ENCODE peak calls at places on chromosomes 3 and 15, in five cellular contexts. One of them, this sample, is unnamed.

GRCh38 chr15:72202801-72203506 is 5.4 kb upstream of the GRAMD2A start:
- DNase-seq in mesothelial cell of epicardium: no peak
- DNase-seq in upper lobe of right lung: no peak
- DNase-seq in lower leg skin: no peak
- DNase-seq in AG09319: no peak
- DNase-seq in this sample: no peak

GRCh38 chr3:197490098-197490497 is 65.7 kb downstream of the BDH1 start:
- DNase-seq in mesothelial cell of epicardium: no peak
- DNase-seq in lower leg skin: no peak
- DNase-seq in AG09319: no peak
- DNase-seq in upper lobe of right lung: no peak
- DNase-seq in this sample: peak

GRCh38 chr15:68347392-68347791 is 69.8 kb downstream of the FEM1B start:
- DNase-seq in mesothelial cell of epicardium: no peak
- DNase-seq in lower leg skin: no peak
- DNase-seq in AG09319: no peak
- DNase-seq in upper lobe of right lung: no peak
- DNase-seq in this sample: no peak

GRCh38 chr3:127448161-127448561 is 142.4 kb downstream of the TPRA1 start:
- DNase-seq in lower leg skin: no peak
- DNase-seq in mesothelial cell of epicardium: peak
- DNase-seq in AG09319: no peak
- DNase-seq in upper lobe of right lung: peak
- DNase-seq in this sample: no peak

GRCh38 chr3:160622263-160623045 is 54.5 kb upstream of the ARL14 start:
- DNase-seq in AG09319: no peak
- DNase-seq in mesothelial cell of epicardium: no peak
- DNase-seq in lower leg skin: no peak
- DNase-seq in upper lobe of right lung: no peak
- DNase-seq in this sample: no peak

GRCh38 chr15:58595516-58596238 is 153.8 kb downstream of the ADAM10 start:
- DNase-seq in upper lobe of right lung: no peak
- DNase-seq in AG09319: no peak
- DNase-seq in mesothelial cell of epicardium: no peak
- DNase-seq in lower leg skin: no peak
- DNase-seq in this sample: no peak

GRCh38 chr3:72907851-72908620 is 20.2 kb downstream of the GXYLT2 start:
- DNase-seq in lower leg skin: peak
- DNase-seq in upper lobe of right lung: no peak
- DNase-seq in mesothelial cell of epicardium: no peak
- DNase-seq in AG09319: peak
- DNase-seq in this sample: peak

GRCh38 chr15:74614744-74615312 is 808 bp upstream of the CLK3 start:
- DNase-seq in upper lobe of right lung: peak
- DNase-seq in lower leg skin: peak
- DNase-seq in mesothelial cell of epicardium: peak
- DNase-seq in AG09319: peak
- DNase-seq in this sample: peak

GRCh38 chr3:67526246-67526645 is 128.2 kb downstream of the SUCLG2 start:
- DNase-seq in AG09319: peak
- DNase-seq in lower leg skin: no peak
- DNase-seq in upper lobe of right lung: no peak
- DNase-seq in mesothelial cell of epicardium: no peak
- DNase-seq in this sample: peak

GRCh38 chr3:136883967-136884720 is 22.1 kb downstream of the NCK1 start:
- DNase-seq in AG09319: no peak
- DNase-seq in upper lobe of right lung: no peak
- DNase-seq in lower leg skin: no peak
- DNase-seq in mesothelial cell of epicardium: no peak
- DNase-seq in this sample: no peak

GRCh38 chr3:100033814-100034490 is 80.3 kb downstream of the FILIP1L start:
- DNase-seq in upper lobe of right lung: no peak
- DNase-seq in AG09319: no peak
- DNase-seq in mesothelial cell of epicardium: no peak
- DNase-seq in lower leg skin: no peak
- DNase-seq in this sample: no peak

GRCh38 chr3:64896173-64896925 is 208.5 kb upstream of the ADAMTS9 start:
- DNase-seq in AG09319: no peak
- DNase-seq in lower leg skin: no peak
- DNase-seq in mesothelial cell of epicardium: no peak
- DNase-seq in upper lobe of right lung: no peak
- DNase-seq in this sample: no peak

GRCh38 chr3:93973160-93974126 is at the start of gene PROS1:
- DNase-seq in upper lobe of right lung: peak
- DNase-seq in lower leg skin: peak
- DNase-seq in mesothelial cell of epicardium: peak
- DNase-seq in AG09319: peak
- DNase-seq in this sample: peak

GRCh38 chr3:81485444-81485865 is 276.0 kb downstream of the GBE1 start:
- DNase-seq in AG09319: peak
- DNase-seq in upper lobe of right lung: no peak
- DNase-seq in lower leg skin: no peak
- DNase-seq in mesothelial cell of epicardium: no peak
- DNase-seq in this sample: peak

DNA sequence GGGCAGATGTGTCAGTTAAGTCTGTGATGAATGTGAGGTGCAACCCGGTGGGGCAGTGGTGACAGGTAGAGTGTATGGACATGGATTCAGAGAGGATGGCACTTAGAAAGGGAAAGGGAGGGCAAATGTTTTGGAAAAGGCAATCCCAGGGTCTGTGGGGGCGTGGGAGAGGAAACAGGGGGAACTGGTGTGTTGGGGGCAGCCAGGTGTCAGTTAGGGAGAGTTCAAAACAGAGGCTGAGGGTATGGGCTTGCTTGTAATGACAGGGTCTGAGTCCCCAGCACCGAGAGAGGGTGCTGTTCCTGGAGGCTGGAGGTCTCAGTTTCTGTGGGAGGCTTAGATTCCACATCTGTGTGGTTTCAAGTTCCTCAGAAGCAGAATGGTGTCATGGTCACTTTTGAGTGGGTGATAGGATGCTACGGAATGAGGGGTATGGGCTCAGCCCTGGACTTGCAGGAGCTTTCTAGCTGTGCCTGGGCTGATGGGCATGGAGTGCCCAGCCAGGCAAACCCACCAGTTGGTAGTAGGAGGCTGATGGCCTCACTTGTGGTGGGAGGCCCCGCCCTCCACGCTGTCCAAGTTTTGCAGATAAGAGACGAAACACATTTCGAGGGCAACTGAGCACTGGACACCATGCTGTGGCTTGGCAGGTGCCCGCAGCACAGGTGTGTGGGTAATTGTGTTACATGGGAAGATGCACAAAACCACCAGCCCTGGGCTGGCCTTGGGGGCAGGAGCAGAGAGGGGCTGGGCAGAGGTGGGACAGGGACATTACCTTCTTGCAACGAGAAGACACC is 209.5 kb downstream of the RPLP1 start:
- DNase-seq in AG09319: no peak
- DNase-seq in upper lobe of right lung: no peak
- DNase-seq in lower leg skin: no peak
- DNase-seq in mesothelial cell of epicardium: no peak
- DNase-seq in this sample: no peak
- TF ChIP-seq CTCF in AG09319: no peak
- TF ChIP-seq CTCF in upper lobe of right lung: no peak
- TF ChIP-seq CTCF in lower leg skin: no peak
- TF ChIP-seq CTCF in mesothelial cell of epicardium: no peak
- TF ChIP-seq CTCF in this sample: no peak

DNA sequence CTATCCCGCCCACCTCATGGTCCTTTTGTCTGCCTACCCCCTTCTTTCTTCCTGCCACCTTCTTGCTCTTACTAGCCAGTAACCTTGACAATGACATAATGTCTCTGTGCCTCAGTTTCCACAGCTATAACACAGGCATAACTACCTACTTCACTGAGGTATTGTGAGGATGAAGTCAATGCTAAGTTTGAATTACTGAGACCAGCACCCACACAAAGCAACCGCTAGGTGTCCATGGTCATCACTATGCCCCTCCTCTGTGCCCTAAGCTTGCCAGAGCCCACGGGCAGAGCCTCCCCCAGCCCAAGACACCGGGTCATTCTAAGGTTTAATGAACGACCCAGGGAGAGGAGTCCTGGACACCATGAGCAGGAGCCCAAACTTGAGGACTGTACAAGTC is 101.6 kb downstream of the OXNAD1 start:
- DNase-seq in mesothelial cell of epicardium: no peak
- DNase-seq in lower leg skin: no peak
- DNase-seq in upper lobe of right lung: no peak
- DNase-seq in AG09319: no peak
- DNase-seq in this sample: no peak
- TF ChIP-seq CTCF in mesothelial cell of epicardium: no peak
- TF ChIP-seq CTCF in lower leg skin: no peak
- TF ChIP-seq CTCF in upper lobe of right lung: no peak
- TF ChIP-seq CTCF in AG09319: no peak
- TF ChIP-seq CTCF in this sample: no peak

GRCh38 chr3:109803274-109803673 is 465.9 kb upstream of the DPPA4 start:
- DNase-seq in upper lobe of right lung: no peak
- DNase-seq in mesothelial cell of epicardium: no peak
- DNase-seq in AG09319: no peak
- DNase-seq in lower leg skin: no peak
- DNase-seq in this sample: no peak
- TF ChIP-seq CTCF in upper lobe of right lung: peak
- TF ChIP-seq CTCF in mesothelial cell of epicardium: peak
- TF ChIP-seq CTCF in AG09319: peak
- TF ChIP-seq CTCF in lower leg skin: no peak
- TF ChIP-seq CTCF in this sample: peak

GRCh38 chr3:11847607-11848006 is 922 bp upstream of the TAMM41 start:
- DNase-seq in AG09319: no peak
- DNase-seq in upper lobe of right lung: no peak
- DNase-seq in mesothelial cell of epicardium: no peak
- DNase-seq in lower leg skin: no peak
- DNase-seq in this sample: no peak
- TF ChIP-seq CTCF in AG09319: no peak
- TF ChIP-seq CTCF in upper lobe of right lung: no peak
- TF ChIP-seq CTCF in mesothelial cell of epicardium: no peak
- TF ChIP-seq CTCF in lower leg skin: no peak
- TF ChIP-seq CTCF in this sample: no peak

DNA sequence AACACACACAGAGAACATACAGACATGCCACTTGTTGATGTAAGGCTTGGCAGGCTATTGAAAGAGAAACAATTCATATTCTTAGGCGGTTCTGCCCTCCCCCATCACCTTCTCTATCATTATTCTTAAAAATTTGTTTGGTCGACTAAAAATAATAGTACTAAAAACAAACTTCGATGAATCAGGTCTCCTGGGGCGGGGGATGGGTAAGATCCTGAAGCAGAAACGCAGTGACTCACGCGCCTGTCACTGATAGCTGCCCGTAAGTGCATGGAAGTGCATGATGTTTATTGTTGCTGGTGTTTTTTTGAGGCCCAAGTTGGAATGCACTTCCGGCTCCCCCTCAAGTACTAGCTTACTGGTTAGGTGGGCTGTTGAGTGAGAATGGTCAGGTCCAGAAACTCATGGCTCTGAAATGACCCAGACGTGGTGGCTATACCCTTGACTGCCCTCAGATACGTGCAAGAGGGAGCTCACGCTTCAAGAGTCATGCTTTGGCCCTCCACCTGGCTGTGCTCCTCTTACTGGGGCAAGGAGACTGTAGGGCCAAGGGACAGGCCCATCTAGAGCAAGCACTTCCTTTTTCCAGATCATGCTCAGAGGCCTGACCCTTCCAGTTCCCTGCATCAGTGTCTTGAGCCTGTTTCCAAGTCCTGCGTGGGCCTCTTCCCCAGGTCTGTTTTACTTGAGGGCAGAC is 10.9 kb downstream of the SMAD3 start:
- DNase-seq in mesothelial cell of epicardium: no peak
- DNase-seq in lower leg skin: no peak
- DNase-seq in AG09319: no peak
- DNase-seq in upper lobe of right lung: no peak
- DNase-seq in this sample: peak
- TF ChIP-seq CTCF in mesothelial cell of epicardium: no peak
- TF ChIP-seq CTCF in lower leg skin: no peak
- TF ChIP-seq CTCF in AG09319: no peak
- TF ChIP-seq CTCF in upper lobe of right lung: no peak
- TF ChIP-seq CTCF in this sample: no peak

GRCh38 chr3:41095702-41096101 is 103.6 kb upstream of the CTNNB1 start:
- DNase-seq in AG09319: no peak
- DNase-seq in lower leg skin: no peak
- DNase-seq in upper lobe of right lung: no peak
- DNase-seq in mesothelial cell of epicardium: no peak
- DNase-seq in this sample: no peak
- TF ChIP-seq CTCF in AG09319: no peak
- TF ChIP-seq CTCF in lower leg skin: no peak
- TF ChIP-seq CTCF in upper lobe of right lung: no peak
- TF ChIP-seq CTCF in mesothelial cell of epicardium: no peak
- TF ChIP-seq CTCF in this sample: no peak

DNA sequence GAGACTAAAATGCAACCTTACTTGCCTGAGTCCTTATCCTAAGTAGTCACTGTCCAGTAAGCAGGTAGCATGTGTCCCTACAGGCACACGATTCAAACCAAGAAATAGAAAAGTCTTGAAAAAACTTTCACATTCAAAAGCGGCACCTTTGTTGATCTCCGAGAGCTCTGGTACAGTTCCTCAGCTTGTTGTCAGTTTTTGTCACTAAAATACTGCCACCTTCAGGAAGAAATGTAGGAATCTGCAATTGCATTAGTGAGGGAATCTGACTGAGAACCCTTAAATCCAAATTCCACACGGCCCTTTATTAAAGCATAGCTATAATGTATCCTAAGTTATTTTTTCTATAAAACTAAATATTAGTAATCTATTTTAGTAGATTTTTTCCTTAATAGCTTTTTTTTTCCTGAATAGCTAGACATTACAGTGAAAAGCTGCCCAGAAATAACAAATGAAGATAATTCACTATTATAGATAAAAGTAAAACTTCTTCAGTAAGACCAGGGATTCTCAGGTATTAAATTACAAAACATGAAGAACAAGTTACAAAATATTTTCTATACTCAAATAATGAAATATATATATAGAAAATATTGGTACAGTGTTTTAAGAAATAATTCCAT is 44.0 kb downstream of the CCDC54 start:
- DNase-seq in upper lobe of right lung: no peak
- DNase-seq in AG09319: peak
- DNase-seq in lower leg skin: no peak
- DNase-seq in mesothelial cell of epicardium: no peak
- DNase-seq in this sample: peak
- TF ChIP-seq CTCF in upper lobe of right lung: peak
- TF ChIP-seq CTCF in AG09319: peak
- TF ChIP-seq CTCF in lower leg skin: no peak
- TF ChIP-seq CTCF in mesothelial cell of epicardium: peak
- TF ChIP-seq CTCF in this sample: peak

This sample was measured in HFFc6.